ENCODE peak calls at places on chromosomes 16 and 17, in five cellular contexts. E is choroid plexus epithelial cell, U is hepatocyte, X is mucosa of descending colon, F is AG10803. S is an unnamed sample.

GRCh38 chr17:36498155-36498554 is 11.7 kb downstream of the ZNHIT3 start:
- DNase-seq in F (no peak), E (no peak), U (peak), X (no peak), S (no peak)

GRCh38 chr17:79814966-79815835 is 18.3 kb upstream of the CBX8 start:
- DNase-seq in F (peak), X (peak), E (no peak), U (peak), S (peak)

GRCh38 chr17:47698749-47699535 is 5.0 kb downstream of the TBKBP1 start:
- DNase-seq in X (peak), U (peak), F (peak), E (peak), S (peak)

GRCh38 chr17:63600569-63601438 is at the start of gene TACO1:
- DNase-seq in E (peak), U (peak), X (peak), F (peak), S (peak)

GRCh38 chr17:68981288-68981687 is 26.1 kb upstream of the ABCA8 start:
- DNase-seq in F (peak), E (peak), U (no peak), X (no peak), S (peak)

GRCh38 chr16:81350306-81350615 is 35.5 kb downstream of the GAN start:
- DNase-seq in X (no peak), F (peak), E (peak), U (no peak), S (peak)

GRCh38 chr17:39659286-39660010 is 5.7 kb upstream of the TCAP start:
- DNase-seq in U (no peak), X (no peak), E (no peak), F (no peak), S (no peak)

GRCh38 chr17:82400206-82400605 is 17.9 kb upstream of the HEXD start:
- DNase-seq in F (peak), X (no peak), U (no peak), E (no peak), S (peak)

GRCh38 chr17:66191607-66192377 is at the start of gene CEP112:
- DNase-seq in U (peak), F (peak), E (peak), X (peak), S (peak)

GRCh38 chr17:9684955-9685621 is 39.8 kb downstream of the USP43 start:
- DNase-seq in E (peak), U (no peak), F (no peak), X (no peak), S (no peak)

GRCh38 chr16:17452931-17453330 is 17.8 kb downstream of the XYLT1 start:
- DNase-seq in F (peak), U (no peak), E (no peak), X (no peak), S (no peak)

GRCh38 chr16:4663756-4664465 is 29.5 kb upstream of the NUDT16L1 start:
- DNase-seq in F (no peak), U (no peak), X (peak), E (peak), S (peak)

GRCh38 chr16:21950782-21951521 is 2.2 kb upstream of the UQCRC2 start:
- DNase-seq in X (no peak), F (peak), E (peak), U (peak), S (peak)

GRCh38 chr16:21184834-21185233 is 26.4 kb downstream of the LDAF1 start:
- DNase-seq in F (no peak), E (no peak), U (no peak), X (no peak), S (no peak)

GRCh38 chr16:88345943-88346560 is 36.7 kb upstream of the ZNF469 start:
- DNase-seq in X (peak), U (no peak), F (no peak), E (no peak), S (no peak)

GRCh38 chr16:67544844-67545664 is 16.4 kb downstream of the RIPOR1 start:
- DNase-seq in E (no peak), U (no peak), X (peak), F (no peak), S (no peak)

GRCh38 chr16:7013990-7014389 is 318.7 kb upstream of the RBFOX1 start:
- DNase-seq in U (peak), X (no peak), F (no peak), E (peak), S (peak)

GRCh38 chr16:88993006-88993787 is 16.2 kb upstream of the CBFA2T3 start:
- DNase-seq in U (no peak), E (no peak), F (no peak), X (peak), S (no peak)

GRCh38 chr17:51391992-51392654 is 131.8 kb downstream of the UTP18 start:
- DNase-seq in E (no peak), U (peak), X (no peak), F (no peak), S (no peak)

GRCh38 chr17:42898147-42898807 is 2.3 kb upstream of the G6PC1 start:
- DNase-seq in F (no peak), U (no peak), X (no peak), E (no peak), S (no peak)

GRCh38 chr17:13727441-13728171 is 125.9 kb upstream of the HS3ST3A1 start:
- DNase-seq in U (no peak), F (peak), E (peak), X (no peak), S (peak)

GRCh38 chr17:4156750-4157381 is 13.9 kb downstream of the CYB5D2 start:
- DNase-seq in U (no peak), X (no peak), F (no peak), E (no peak), S (no peak)

GRCh38 chr16:19883296-19883951 is 1.2 kb downstream of the GPRC5B start:
- DNase-seq in E (peak), U (peak), X (no peak), F (no peak), S (peak)

DNA sequence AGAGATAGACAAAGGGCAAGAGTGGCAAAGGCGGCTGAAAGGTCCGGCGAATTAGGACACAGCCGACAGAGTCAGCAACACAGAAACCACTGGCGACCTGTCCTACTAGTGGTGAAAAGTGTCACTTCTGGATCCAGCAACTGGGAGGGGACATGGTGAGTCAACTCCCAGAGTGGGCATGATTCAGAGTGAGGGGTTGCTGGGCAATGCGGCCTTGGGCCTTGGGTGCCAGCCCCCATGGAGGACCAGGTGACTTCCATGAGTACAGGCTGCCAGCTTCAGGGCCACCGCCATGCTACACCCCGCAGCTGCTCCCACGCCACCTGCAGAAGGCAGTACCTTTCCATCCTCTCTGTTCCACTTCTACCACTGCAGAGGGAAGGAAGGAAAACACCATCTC is 110.6 kb downstream of the ZFHX3 start:
- DNase-seq in U (no peak), E (no peak), X (no peak), F (no peak), S (no peak)
- TF ChIP-seq CTCF in U (no peak), E (no peak), X (no peak), F (no peak), S (no peak)

GRCh38 chr16:52463904-52464303 is 83.0 kb downstream of the TOX3 start:
- DNase-seq in F (no peak), X (no peak), U (no peak), E (no peak), S (no peak)

GRCh38 chr16:52456368-52456767 is 90.6 kb downstream of the TOX3 start:
- DNase-seq in U (peak), X (no peak), E (no peak), F (no peak), S (no peak)

GRCh38 chr16:52455549-52456277 is 91.2 kb downstream of the TOX3 start:
- DNase-seq in E (no peak), U (no peak), X (no peak), F (no peak), S (no peak)

GRCh38 chr16:52460652-52461172 is 86.2 kb downstream of the TOX3 start:
- DNase-seq in X (no peak), E (no peak), U (no peak), F (no peak), S (no peak)
- H3K4me3 ChIP-seq in X (no peak), E (no peak), U (no peak), F (no peak), S (no peak)

GRCh38 chr17:72457712-72458111 is 336.9 kb downstream of the SOX9 start:
- DNase-seq in E (no peak), U (no peak), F (no peak), X (no peak), S (no peak)

GRCh38 chr17:72456026-72456569 is 335.3 kb downstream of the SOX9 start:
- DNase-seq in E (peak), X (peak), F (peak), U (peak), S (peak)

GRCh38 chr17:72454342-72454741 is 333.5 kb downstream of the SOX9 start:
- DNase-seq in X (no peak), U (no peak), F (no peak), E (no peak), S (no peak)

GRCh38 chr17:72458301-72458700 is 337.5 kb downstream of the SOX9 start:
- DNase-seq in E (no peak), F (no peak), X (no peak), U (no peak), S (no peak)

GRCh38 chr17:72455562-72455961 is 334.7 kb downstream of the SOX9 start:
- DNase-seq in U (no peak), F (no peak), X (no peak), E (no peak), S (no peak)
- TF ChIP-seq CTCF in U (no peak), F (no peak), X (no peak), E (no peak), S (no peak)

GRCh38 chr16:10836174-10836853 is 17.7 kb upstream of the TVP23A start:
- DNase-seq in F (no peak), X (no peak), E (no peak), U (no peak), S (no peak)

GRCh38 chr16:10834766-10835165 is 16.2 kb upstream of the TVP23A start:
- DNase-seq in E (no peak), X (no peak), F (no peak), U (no peak), S (no peak)

GRCh38 chr16:10833271-10833670 is 14.7 kb upstream of the TVP23A start:
- DNase-seq in F (no peak), U (no peak), X (no peak), E (no peak), S (no peak)

GRCh38 chr16:10834130-10834529 is 15.5 kb upstream of the TVP23A start:
- DNase-seq in X (no peak), U (no peak), E (no peak), F (no peak), S (no peak)

GRCh38 chr16:10835281-10835931 is 16.8 kb upstream of the TVP23A start:
- DNase-seq in X (no peak), E (no peak), U (no peak), F (no peak), S (no peak)
- H3K4me3 ChIP-seq in X (no peak), E (no peak), U (no peak), F (no peak), S (no peak)

DNA sequence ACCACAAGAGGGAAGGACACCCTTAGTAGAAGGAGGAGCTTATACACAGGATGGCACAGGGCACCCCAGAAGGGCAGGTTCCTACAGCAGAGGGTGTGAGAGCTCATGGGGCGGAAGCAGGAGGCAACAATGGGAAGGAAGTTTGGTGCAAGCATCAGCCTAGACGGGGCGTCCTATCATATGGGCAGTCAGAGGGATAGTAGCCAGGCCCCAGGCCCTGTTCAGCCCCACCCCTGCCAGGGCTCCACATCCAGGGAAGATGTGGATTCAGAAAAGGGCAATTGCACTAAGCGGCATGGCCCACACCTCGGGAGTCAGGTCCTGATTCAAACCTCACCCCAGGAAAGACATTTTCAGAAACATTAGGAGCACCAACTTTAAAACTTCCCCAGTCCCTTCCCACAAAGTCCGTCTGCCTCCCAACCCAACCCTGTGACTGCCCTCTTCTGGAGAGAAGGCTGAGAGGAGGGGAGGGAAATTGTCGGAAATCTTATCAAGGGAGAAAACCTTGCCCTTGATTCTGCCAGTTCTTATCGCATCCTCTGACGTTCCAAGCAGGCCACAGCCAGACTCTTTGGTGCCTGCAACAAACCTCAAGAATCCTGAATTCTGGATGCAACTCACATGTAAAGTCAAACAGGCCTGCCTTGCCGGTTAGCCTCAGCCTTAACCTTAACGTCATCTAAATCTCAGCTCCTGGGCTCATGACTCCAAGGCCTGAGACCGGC is 198.8 kb upstream of the CDH5 start:
- DNase-seq in U (peak), X (no peak), F (no peak), E (peak), S (peak)
- TF ChIP-seq CTCF in U (peak), X (no peak), F (peak), E (peak), S (peak)

S was measured in fibroblast of pulmonary artery.